ENCODE peak calls at places on chromosome 11, in seven cellular contexts. H is KG1; D is GM20000; I is naive thymus-derived CD8-positive, alpha-beta T cell; N is psoas muscle; C is Daoy; A is T47D. V is an unnamed sample.

GRCh38 chr11:12673924-12674570 is at the start of gene TEAD1:
- DNase-seq in H (no peak), D (peak; percentile 96), I (peak; percentile 77), N (peak; percentile 98), C (peak; percentile 96), A (peak; percentile 86), V (peak; percentile 76)

GRCh38 chr11:84384637-84385227 is 1098.6 kb upstream of the CCDC90B start:
- DNase-seq in H (peak; percentile 17), D (peak; percentile 23), I (peak; percentile 13), N (no peak), C (peak; percentile 6), A (peak; percentile 41), V (no peak)

GRCh38 chr11:10303558-10304363 is 1.1 kb upstream of the ADM start:
- DNase-seq in H (peak; percentile 69), D (peak; percentile 41), I (peak; percentile 41), N (peak; percentile 66), C (peak; percentile 60), A (peak; percentile 13), V (no peak)

GRCh38 chr11:37946155-37946766 is 1348.2 kb upstream of the RAG2 start:
- DNase-seq in H (peak; percentile 16), D (peak; percentile 4), I (no peak), N (no peak), C (no peak), A (no peak), V (no peak)

GRCh38 chr11:102287963-102288744 is 29.1 kb upstream of the BIRC3 start:
- DNase-seq in H (peak; percentile 72), D (peak; percentile 75), I (peak; percentile 70), N (no peak), C (peak; percentile 60), A (peak; percentile 60), V (peak; percentile 18)

GRCh38 chr11:92204731-92205130 is 19.9 kb upstream of the FAT3 start:
- DNase-seq in H (no peak), D (no peak), I (no peak), N (no peak), C (no peak), A (no peak), V (no peak)

GRCh38 chr11:13207665-13208594 is 69.7 kb upstream of the BMAL1 start:
- DNase-seq in H (no peak), D (no peak), I (no peak), N (no peak), C (peak; percentile 76), A (no peak), V (no peak)

GRCh38 chr11:85627332-85627997 is at the start of gene DLG2:
- DNase-seq in H (no peak), D (peak; percentile 6), I (peak; percentile 33), N (no peak), C (peak; percentile 34), A (no peak), V (no peak)

GRCh38 chr11:118290923-118291322 is 13.6 kb upstream of the CD3E start:
- DNase-seq in H (peak; percentile 59), D (peak; percentile 39), I (peak; percentile 57), N (no peak), C (peak; percentile 33), A (peak; percentile 41), V (peak; percentile 12)

GRCh38 chr11:21511835-21512440 is 680.9 kb upstream of the ANO5 start:
- DNase-seq in H (peak; percentile 7), D (peak; percentile 20), I (no peak), N (peak; percentile 53), C (peak; percentile 3), A (peak; percentile 53), V (no peak)

GRCh38 chr11:47572715-47573255 is 6.0 kb downstream of the KBTBD4 start:
- DNase-seq in H (no peak), D (no peak), I (no peak), N (peak; percentile 32), C (no peak), A (no peak), V (no peak)

GRCh38 chr11:115199501-115199900 is 304.7 kb downstream of the CADM1 start:
- DNase-seq in H (no peak), D (no peak), I (no peak), N (no peak), C (peak; percentile 14), A (no peak), V (no peak)

GRCh38 chr11:47271961-47272661 is 2.2 kb downstream of the MADD start:
- DNase-seq in H (no peak), D (peak; percentile 49), I (no peak), N (peak; percentile 77), C (no peak), A (no peak), V (no peak)

GRCh38 chr11:11290354-11290753 is 62.7 kb downstream of the CSNK2A3 start:
- DNase-seq in H (no peak), D (no peak), I (no peak), N (no peak), C (no peak), A (no peak), V (no peak)

GRCh38 chr11:103530257-103530656 is 421.0 kb downstream of the DYNC2H1 start:
- DNase-seq in H (no peak), D (no peak), I (no peak), N (no peak), C (no peak), A (no peak), V (no peak)

GRCh38 chr11:73818838-73819237 is 31.2 kb downstream of the MRPL48 start:
- DNase-seq in H (no peak), D (no peak), I (no peak), N (no peak), C (peak; percentile 23), A (no peak), V (no peak)

GRCh38 chr11:47983464-47984397 is 3.4 kb downstream of the PTPRJ start:
- DNase-seq in H (no peak), D (no peak), I (no peak), N (no peak), C (peak; percentile 58), A (no peak), V (no peak)

GRCh38 chr11:9053631-9054030 is 37.8 kb downstream of the SCUBE2 start:
- DNase-seq in H (no peak), D (no peak), I (no peak), N (no peak), C (peak; percentile 19), A (no peak), V (no peak)

GRCh38 chr11:65381721-65382035 is 768 bp downstream of the SLC25A45 start:
- DNase-seq in H (peak; percentile 79), D (peak; percentile 52), I (no peak), N (no peak), C (no peak), A (no peak), V (no peak)

GRCh38 chr11:120023551-120023950 is 114.4 kb downstream of the TRIM29 start:
- DNase-seq in H (no peak), D (no peak), I (no peak), N (no peak), C (no peak), A (no peak), V (no peak)

GRCh38 chr11:75475767-75476650 is 43.0 kb upstream of the KLHL35 start:
- DNase-seq in H (peak; percentile 15), D (no peak), I (no peak), N (peak; percentile 85), C (peak; percentile 63), A (no peak), V (no peak)

GRCh38 chr11:130555251-130555841 is 106.9 kb downstream of the ADAMTS15 start:
- DNase-seq in H (no peak), D (no peak), I (no peak), N (peak; percentile 68), C (no peak), A (no peak), V (no peak)